ENCODE peak calls at places on chromosomes 11 and 22, in five cellular contexts. One of them, this sample, is unnamed.

GRCh38 chr11:65493367-65494176 is 5.3 kb upstream of the MALAT1 start:
- DNase-seq in breast epithelium: no peak
- DNase-seq in HCT116: peak; percentile 94
- DNase-seq in A549: peak; percentile 95
- DNase-seq in prostate gland: peak; percentile 87
- DNase-seq in this sample: peak; percentile 89

GRCh38 chr11:86041975-86042378 is 26.9 kb downstream of the PICALM start:
- DNase-seq in breast epithelium: no peak
- DNase-seq in HCT116: peak; percentile 76
- DNase-seq in A549: peak; percentile 85
- DNase-seq in prostate gland: peak; percentile 84
- DNase-seq in this sample: no peak

GRCh38 chr11:76105637-76106036 is 100.7 kb downstream of the WNT11 start:
- DNase-seq in breast epithelium: no peak
- DNase-seq in HCT116: no peak
- DNase-seq in A549: no peak
- DNase-seq in prostate gland: no peak
- DNase-seq in this sample: no peak

GRCh38 chr22:47333625-47334024 is 571.2 kb downstream of the TBC1D22A start:
- DNase-seq in breast epithelium: no peak
- DNase-seq in HCT116: peak; percentile 56
- DNase-seq in A549: peak; percentile 55
- DNase-seq in prostate gland: peak; percentile 23
- DNase-seq in this sample: peak; percentile 57

GRCh38 chr11:94762208-94762607 is 5.9 kb upstream of the AMOTL1 start:
- DNase-seq in breast epithelium: no peak
- DNase-seq in HCT116: peak; percentile 34
- DNase-seq in A549: peak; percentile 44
- DNase-seq in prostate gland: no peak
- DNase-seq in this sample: no peak

GRCh38 chr22:27331526-27332281 is 469.9 kb downstream of the MN1 start:
- DNase-seq in breast epithelium: no peak
- DNase-seq in HCT116: no peak
- DNase-seq in A549: peak; percentile 66
- DNase-seq in prostate gland: no peak
- DNase-seq in this sample: peak; percentile 88

GRCh38 chr11:57937431-57937830 is 86.2 kb upstream of the OR9Q1 start:
- DNase-seq in breast epithelium: no peak
- DNase-seq in HCT116: no peak
- DNase-seq in A549: no peak
- DNase-seq in prostate gland: no peak
- DNase-seq in this sample: no peak

GRCh38 chr11:57237204-57237681 is at the start of gene APLNR:
- DNase-seq in breast epithelium: no peak
- DNase-seq in HCT116: no peak
- DNase-seq in A549: no peak
- DNase-seq in prostate gland: no peak
- DNase-seq in this sample: peak; percentile 62

GRCh38 chr11:106378513-106379179 is 301.2 kb downstream of the AASDHPPT start:
- DNase-seq in breast epithelium: no peak
- DNase-seq in HCT116: no peak
- DNase-seq in A549: no peak
- DNase-seq in prostate gland: no peak
- DNase-seq in this sample: no peak

GRCh38 chr11:82995754-82996398 is 75.8 kb downstream of the RAB30 start:
- DNase-seq in breast epithelium: no peak
- DNase-seq in HCT116: no peak
- DNase-seq in A549: no peak
- DNase-seq in prostate gland: no peak
- DNase-seq in this sample: no peak

GRCh38 chr11:78759067-78759466 is 184.4 kb upstream of the NARS2 start:
- DNase-seq in breast epithelium: no peak
- DNase-seq in HCT116: no peak
- DNase-seq in A549: no peak
- DNase-seq in prostate gland: no peak
- DNase-seq in this sample: no peak

GRCh38 chr11:78766997-78767396 is 192.3 kb upstream of the NARS2 start:
- DNase-seq in breast epithelium: no peak
- DNase-seq in HCT116: no peak
- DNase-seq in A549: no peak
- DNase-seq in prostate gland: no peak
- DNase-seq in this sample: no peak

GRCh38 chr11:78764946-78765345 is 190.3 kb upstream of the NARS2 start:
- DNase-seq in breast epithelium: no peak
- DNase-seq in HCT116: no peak
- DNase-seq in A549: no peak
- DNase-seq in prostate gland: no peak
- DNase-seq in this sample: no peak

GRCh38 chr11:78763664-78764063 is 189.0 kb upstream of the NARS2 start:
- DNase-seq in breast epithelium: no peak
- DNase-seq in HCT116: no peak
- DNase-seq in A549: no peak
- DNase-seq in prostate gland: no peak
- DNase-seq in this sample: no peak

DNA sequence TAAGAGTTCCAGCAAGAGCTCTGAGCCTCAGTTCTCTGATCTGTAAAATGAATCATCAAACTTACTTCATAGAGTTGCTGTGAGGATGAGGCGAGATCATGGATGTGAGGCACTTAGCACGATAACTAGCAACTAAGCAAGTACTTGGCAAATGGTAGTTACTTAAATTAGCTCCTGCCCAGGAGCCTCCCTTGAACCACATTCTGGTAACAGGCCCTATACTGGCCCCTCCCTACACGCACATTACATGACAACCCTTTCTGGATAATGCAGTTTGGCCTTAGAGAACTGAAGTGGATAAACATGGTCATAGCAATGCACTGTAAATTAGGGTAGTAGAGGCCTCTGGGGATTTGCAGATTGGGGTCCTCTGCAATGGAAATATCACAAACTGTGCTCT is 187.4 kb upstream of the NARS2 start:
- DNase-seq in breast epithelium: no peak
- DNase-seq in HCT116: no peak
- DNase-seq in A549: no peak
- DNase-seq in prostate gland: no peak
- DNase-seq in this sample: no peak
- TF ChIP-seq POLR2A in breast epithelium: no peak
- TF ChIP-seq POLR2A in HCT116: no peak
- TF ChIP-seq POLR2A in A549: no peak
- TF ChIP-seq POLR2A in prostate gland: no peak
- TF ChIP-seq POLR2A in this sample: no peak

GRCh38 chr11:62879554-62879953 is 1.1 kb upstream of the SLC3A2 start:
- DNase-seq in breast epithelium: no peak
- DNase-seq in HCT116: no peak
- DNase-seq in A549: no peak
- DNase-seq in prostate gland: peak; percentile 72
- DNase-seq in this sample: peak; percentile 74
- TF ChIP-seq POLR2A in breast epithelium: no peak
- TF ChIP-seq POLR2A in HCT116: no peak
- TF ChIP-seq POLR2A in A549: no peak
- TF ChIP-seq POLR2A in prostate gland: no peak
- TF ChIP-seq POLR2A in this sample: no peak

GRCh38 chr22:46070215-46070721 is 80.1 kb upstream of the PPARA start:
- DNase-seq in breast epithelium: peak; percentile 78
- DNase-seq in HCT116: no peak
- DNase-seq in A549: peak; percentile 80
- DNase-seq in prostate gland: no peak
- DNase-seq in this sample: peak; percentile 97
- TF ChIP-seq POLR2A in breast epithelium: no peak
- TF ChIP-seq POLR2A in HCT116: peak; percentile 44
- TF ChIP-seq POLR2A in A549: no peak
- TF ChIP-seq POLR2A in prostate gland: no peak
- TF ChIP-seq POLR2A in this sample: no peak

GRCh38 chr11:59151761-59152160 is 9.1 kb downstream of the FAM111A start:
- DNase-seq in breast epithelium: no peak
- DNase-seq in HCT116: no peak
- DNase-seq in A549: no peak
- DNase-seq in prostate gland: no peak
- DNase-seq in this sample: no peak
- TF ChIP-seq POLR2A in breast epithelium: no peak
- TF ChIP-seq POLR2A in HCT116: no peak
- TF ChIP-seq POLR2A in A549: no peak
- TF ChIP-seq POLR2A in prostate gland: no peak
- TF ChIP-seq POLR2A in this sample: no peak

GRCh38 chr11:116284930-116285329 is 487.9 kb downstream of the BUD13 start:
- DNase-seq in breast epithelium: no peak
- DNase-seq in HCT116: no peak
- DNase-seq in A549: no peak
- DNase-seq in prostate gland: no peak
- DNase-seq in this sample: peak; percentile 4
- TF ChIP-seq POLR2A in breast epithelium: no peak
- TF ChIP-seq POLR2A in HCT116: no peak
- TF ChIP-seq POLR2A in A549: no peak
- TF ChIP-seq POLR2A in prostate gland: no peak
- TF ChIP-seq POLR2A in this sample: no peak

GRCh38 chr22:38681784-38682335 is at the start of gene TOMM22:
- DNase-seq in breast epithelium: peak; percentile 85
- DNase-seq in HCT116: peak; percentile 72
- DNase-seq in A549: peak; percentile 85
- DNase-seq in prostate gland: peak; percentile 89
- DNase-seq in this sample: peak; percentile 76
- TF ChIP-seq POLR2A in breast epithelium: peak; percentile 37
- TF ChIP-seq POLR2A in HCT116: peak; percentile 77
- TF ChIP-seq POLR2A in A549: peak; percentile 60
- TF ChIP-seq POLR2A in prostate gland: peak; percentile 54
- TF ChIP-seq POLR2A in this sample: no peak

GRCh38 chr11:46299425-46300067 is 22.1 kb downstream of the CREB3L1 start:
- DNase-seq in breast epithelium: no peak
- DNase-seq in HCT116: no peak
- DNase-seq in A549: peak; percentile 48
- DNase-seq in prostate gland: no peak
- DNase-seq in this sample: no peak

GRCh38 chr11:46295996-46296519 is 18.6 kb downstream of the CREB3L1 start:
- DNase-seq in breast epithelium: no peak
- DNase-seq in HCT116: no peak
- DNase-seq in A549: no peak
- DNase-seq in prostate gland: no peak
- DNase-seq in this sample: no peak

GRCh38 chr11:46300270-46300669 is 22.8 kb downstream of the CREB3L1 start:
- DNase-seq in breast epithelium: no peak
- DNase-seq in HCT116: no peak
- DNase-seq in A549: no peak
- DNase-seq in prostate gland: no peak
- DNase-seq in this sample: no peak

GRCh38 chr11:46296520-46297448 is 19.3 kb downstream of the CREB3L1 start:
- DNase-seq in breast epithelium: no peak
- DNase-seq in HCT116: no peak
- DNase-seq in A549: no peak
- DNase-seq in prostate gland: no peak
- DNase-seq in this sample: no peak

DNA sequence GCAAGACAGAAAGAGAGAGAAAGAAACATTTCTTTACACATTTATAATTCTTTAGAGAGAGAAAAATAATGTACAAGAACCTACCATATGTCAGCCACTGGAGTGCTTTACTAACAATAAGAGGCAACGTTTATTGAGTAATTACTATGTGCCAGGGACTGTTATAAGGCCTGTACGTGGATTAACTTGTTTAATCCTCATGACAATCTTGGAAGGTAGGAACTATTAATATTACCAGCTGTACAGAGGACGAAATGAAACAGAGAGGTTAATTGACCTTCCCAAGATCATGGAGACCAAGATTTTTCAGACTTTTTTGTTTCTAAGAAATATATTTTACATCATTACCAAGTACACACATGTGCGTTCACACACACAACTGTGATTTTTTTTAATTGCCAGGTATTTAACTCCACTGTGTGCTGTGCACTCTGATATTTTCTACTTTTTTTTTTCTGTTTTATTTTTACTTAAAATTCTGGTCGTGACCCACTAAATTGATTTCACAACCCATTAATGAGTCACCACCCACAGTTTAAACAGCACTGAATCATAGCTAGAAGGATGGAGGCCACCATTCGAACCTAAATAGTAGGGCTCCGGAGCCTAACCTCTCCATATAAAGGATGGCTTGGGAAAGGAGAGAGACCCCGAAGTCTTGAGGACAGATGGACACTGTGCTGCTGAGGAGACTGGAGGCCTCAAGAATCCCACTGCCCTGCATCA is 21.4 kb downstream of the CREB3L1 start:
- DNase-seq in breast epithelium: no peak
- DNase-seq in HCT116: no peak
- DNase-seq in A549: peak; percentile 62
- DNase-seq in prostate gland: no peak
- DNase-seq in this sample: no peak
- TF ChIP-seq POLR2A in breast epithelium: no peak
- TF ChIP-seq POLR2A in HCT116: no peak
- TF ChIP-seq POLR2A in A549: no peak
- TF ChIP-seq POLR2A in prostate gland: no peak
- TF ChIP-seq POLR2A in this sample: no peak

This sample was measured in lower leg skin.